ENCODE peak calls at places on chromosomes 7 and 10, in five cellular contexts. I is body of pancreas, F is nephron progenitor cell, G is posterior cingulate gyrus, C is amygdala. S is an unnamed sample.

GRCh38 chr10:5071411-5072198 is 22.6 kb upstream of the AKR1C3 start:
- DNase-seq in G (peak; percentile 12), C (peak; percentile 5), F (no peak), I (peak; percentile 95), S (peak; percentile 52)

GRCh38 chr7:104397442-104397841 is 69.0 kb downstream of the LHFPL3 start:
- DNase-seq in G (no peak), I (no peak), C (no peak), F (peak; percentile 5), S (no peak)

GRCh38 chr7:150800576-150801241 is at the start of gene TMEM176A:
- DNase-seq in F (peak; percentile 39), C (no peak), G (no peak), I (peak; percentile 33), S (no peak)

GRCh38 chr7:12089951-12090756 is 120.9 kb upstream of the TMEM106B start:
- DNase-seq in G (no peak), I (no peak), C (no peak), F (no peak), S (no peak)

GRCh38 chr10:10477859-10478258 is 539.8 kb upstream of the CELF2 start:
- DNase-seq in G (no peak), I (no peak), F (no peak), C (no peak), S (peak; percentile 29)

GRCh38 chr10:110357252-110357780 is 52.6 kb upstream of the SMNDC1 start:
- DNase-seq in F (no peak), C (no peak), I (no peak), G (no peak), S (peak; percentile 84)

GRCh38 chr10:32112055-32112454 is 55.8 kb upstream of the KIF5B start:
- DNase-seq in C (no peak), G (no peak), I (no peak), F (no peak), S (peak; percentile 52)

GRCh38 chr7:12092499-12093130 is 118.5 kb upstream of the TMEM106B start:
- DNase-seq in I (no peak), C (no peak), F (no peak), G (no peak), S (no peak)

GRCh38 chr7:29122750-29123149 is 23.6 kb downstream of the CPVL start:
- DNase-seq in G (no peak), F (no peak), I (no peak), C (no peak), S (no peak)

GRCh38 chr10:71773221-71773971 is at the start of gene VSIR:
- DNase-seq in C (peak; percentile 71), F (peak; percentile 92), G (peak; percentile 84), I (peak; percentile 82), S (peak; percentile 76)

GRCh38 chr10:105855791-105856190 is 1214.7 kb downstream of the SORCS3 start:
- DNase-seq in G (no peak), C (no peak), F (no peak), I (no peak), S (no peak)

GRCh38 chr7:2621061-2621828 is 10.5 kb upstream of the TTYH3 start:
- DNase-seq in G (no peak), C (no peak), F (peak; percentile 54), I (no peak), S (peak; percentile 50)

GRCh38 chr10:104622598-104623209 is 18.4 kb upstream of the SORCS3 start:
- DNase-seq in C (no peak), G (no peak), I (peak; percentile 9), F (peak; percentile 45), S (peak; percentile 5)

GRCh38 chr10:4181075-4181474 is 396.1 kb upstream of the KLF6 start:
- DNase-seq in F (no peak), G (no peak), I (no peak), C (no peak), S (no peak)

GRCh38 chr7:67407351-67407750 is 410.7 kb downstream of the TYW1 start:
- DNase-seq in F (no peak), C (no peak), I (no peak), G (no peak), S (no peak)

GRCh38 chr7:135845415-135846075 is 96.9 kb upstream of the FAM180A start:
- DNase-seq in C (no peak), F (no peak), I (no peak), G (no peak), S (no peak)

S was measured in brain microvascular endothelial cell.